ENCODE peak calls at places on chromosomes 6 and 20, in seven cellular contexts. X, O, G, E, L, Y and V are unnamed samples.

GRCh38 chr20:59047938-59048680 is 5.5 kb upstream of the PRELID3B start:
- DNase-seq in O (no peak), X (peak; percentile 25), E (no peak), L (no peak), G (no peak), Y (no peak), V (no peak)

GRCh38 chr6:18154507-18155272 is at the start of gene TPMT:
- DNase-seq in O (peak; percentile 97), L (no peak), Y (peak; percentile 59), X (no peak), G (peak; percentile 99), E (no peak), V (peak; percentile 97)

GRCh38 chr6:50816115-50816675 is 2.5 kb upstream of the TFAP2B start:
- DNase-seq in Y (peak; percentile 68), G (peak; percentile 42), L (no peak), O (peak; percentile 87), E (no peak), X (peak; percentile 74), V (peak; percentile 71)

GRCh38 chr6:20319520-20320357 is 81.9 kb upstream of the E2F3 start:
- DNase-seq in E (no peak), L (peak; percentile 71), O (no peak), G (peak; percentile 32), X (no peak), Y (peak; percentile 70), V (no peak)

GRCh38 chr6:154731296-154732218 is 1.7 kb upstream of the SCAF8 start:
- DNase-seq in Y (no peak), O (no peak), G (no peak), L (no peak), X (no peak), E (no peak), V (no peak)

GRCh38 chr20:59437601-59438031 is 137.2 kb downstream of the EDN3 start:
- DNase-seq in L (no peak), Y (no peak), X (no peak), O (no peak), E (no peak), G (no peak), V (no peak)

GRCh38 chr6:90538651-90539050 is 48.2 kb downstream of the MAP3K7 start:
- DNase-seq in Y (no peak), G (no peak), X (peak; percentile 77), O (no peak), E (no peak), L (no peak), V (no peak)

GRCh38 chr20:59948828-59949720 is 8.9 kb downstream of the FAM217B start:
- DNase-seq in X (peak; percentile 79), L (no peak), E (no peak), O (peak; percentile 62), Y (no peak), G (no peak), V (no peak)

GRCh38 chr6:124854338-124854922 is 107.8 kb upstream of the RNF217 start:
- DNase-seq in X (peak; percentile 10), L (no peak), O (no peak), Y (no peak), G (no peak), E (no peak), V (no peak)

GRCh38 chr6:28587746-28588075 is 62.0 kb downstream of the GPX5 start:
- DNase-seq in O (peak; percentile 37), E (no peak), G (no peak), Y (no peak), X (no peak), L (no peak), V (no peak)

GRCh38 chr20:45300961-45301360 is 5.7 kb upstream of the RBPJL start:
- DNase-seq in Y (no peak), G (no peak), O (peak; percentile 68), L (no peak), X (no peak), E (no peak), V (peak; percentile 43)

GRCh38 chr6:13242590-13242989 is 85.7 kb downstream of the TBC1D7 start:
- DNase-seq in E (no peak), X (no peak), L (no peak), O (no peak), Y (no peak), G (no peak), V (no peak)

GRCh38 chr6:95081231-95081630 is 496.1 kb upstream of the MANEA start:
- DNase-seq in Y (no peak), E (no peak), X (no peak), G (no peak), O (no peak), L (no peak), V (no peak)

GRCh38 chr6:152124432-152125074 is 317.1 kb downstream of the ESR1 start:
- DNase-seq in X (peak; percentile 85), G (no peak), E (no peak), O (peak; percentile 42), Y (no peak), L (no peak), V (no peak)

GRCh38 chr6:90110971-90111370 is 185.7 kb downstream of the BACH2 start:
- DNase-seq in G (no peak), E (no peak), Y (no peak), O (no peak), L (no peak), X (no peak), V (no peak)

GRCh38 chr6:50093116-50093937 is 43.6 kb upstream of the DEFB112 start:
- DNase-seq in E (no peak), X (no peak), Y (no peak), O (no peak), G (no peak), L (no peak), V (no peak)

GRCh38 chr6:48986105-48986504 is 476.9 kb downstream of the MMUT start:
- DNase-seq in L (no peak), O (no peak), X (no peak), G (no peak), Y (no peak), E (no peak), V (no peak)

GRCh38 chr6:16471222-16471784 is 232.9 kb downstream of the GMPR start:
- DNase-seq in L (peak; percentile 22), O (no peak), E (no peak), G (no peak), X (peak; percentile 19), Y (no peak), V (no peak)

GRCh38 chr6:133202610-133203343 is 38.4 kb upstream of the EYA4 start:
- DNase-seq in E (no peak), L (no peak), O (no peak), X (no peak), G (no peak), Y (no peak), V (no peak)

GRCh38 chr6:27250955-27251671 is 3.6 kb downstream of the PRSS16 start:
- DNase-seq in G (peak; percentile 25), X (no peak), E (no peak), Y (peak; percentile 95), L (peak; percentile 37), O (peak; percentile 97), V (peak; percentile 90)

GRCh38 chr6:153309666-153310065 is 178.6 kb upstream of the RGS17 start:
- DNase-seq in Y (no peak), L (no peak), X (no peak), E (no peak), G (no peak), O (peak; percentile 52), V (no peak)

GRCh38 chr6:153312633-153313032 is 181.6 kb upstream of the RGS17 start:
- DNase-seq in Y (peak; percentile 80), O (peak; percentile 72), X (peak; percentile 22), G (peak; percentile 28), E (no peak), L (no peak), V (no peak)
- TF ChIP-seq CTCF in Y (peak; percentile 21), O (peak; percentile 81), X (peak; percentile 6), G (peak; percentile 19), E (no peak), L (no peak), V (peak; percentile 56)

DNA sequence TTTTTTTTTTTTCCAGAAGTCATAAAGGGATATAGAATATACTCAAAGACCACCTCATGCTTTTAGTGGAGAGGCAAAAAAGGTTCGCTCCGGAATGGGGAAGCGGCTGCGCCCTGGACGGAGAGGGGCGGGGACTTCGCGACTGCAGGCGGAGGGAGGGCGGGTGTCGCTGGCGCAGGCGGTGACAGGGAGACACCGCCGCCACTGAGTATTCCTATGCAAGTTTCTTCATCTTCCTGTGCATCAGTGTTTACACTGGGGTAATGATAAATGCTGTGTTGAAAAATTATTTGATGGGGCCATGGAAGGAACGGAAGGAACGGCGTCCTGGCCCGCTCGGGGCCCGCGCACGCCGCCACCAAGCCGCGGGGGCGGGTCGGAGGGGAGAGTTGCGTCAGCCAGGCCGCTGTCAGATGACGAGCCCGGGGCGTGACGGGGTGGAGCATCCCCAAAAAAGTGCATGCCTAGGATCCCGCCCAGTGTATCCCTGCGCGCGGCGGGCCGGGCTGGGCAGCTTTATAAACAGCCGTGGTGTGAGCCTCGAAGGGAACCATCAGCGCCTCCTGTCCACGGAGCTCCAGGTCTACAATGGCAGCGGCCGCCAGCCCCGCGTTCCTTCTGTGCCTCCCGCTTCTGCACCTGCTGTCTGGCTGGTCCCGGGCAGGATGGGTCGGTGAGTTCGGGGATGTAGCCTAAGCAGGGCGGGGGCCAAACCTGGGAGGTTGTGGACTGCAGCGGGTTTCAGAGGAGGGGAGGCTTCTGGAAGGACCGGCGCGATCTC is at the start of gene ULBP1:
- DNase-seq in L (peak; percentile 76), G (peak; percentile 83), Y (peak; percentile 92), O (peak; percentile 91), E (peak; percentile 46), X (peak; percentile 86), V (no peak)
- TF ChIP-seq CTCF in L (no peak), G (no peak), Y (peak; percentile 20), O (no peak), E (no peak), X (peak; percentile 27), V (no peak)

GRCh38 chr6:14348389-14348788 is 230.8 kb downstream of the CD83 start:
- DNase-seq in Y (no peak), E (no peak), L (no peak), X (no peak), G (no peak), O (no peak), V (no peak)
- TF ChIP-seq CTCF in Y (no peak), E (no peak), L (no peak), X (no peak), G (no peak), O (no peak), V (no peak)

GRCh38 chr6:84350397-84350796 is 123.0 kb upstream of the CEP162 start:
- DNase-seq in G (no peak), Y (no peak), X (no peak), O (no peak), E (no peak), L (no peak), V (no peak)

GRCh38 chr6:84349542-84349941 is 122.1 kb upstream of the CEP162 start:
- DNase-seq in Y (no peak), E (no peak), G (no peak), O (no peak), L (no peak), X (no peak), V (no peak)

GRCh38 chr6:84348801-84349200 is 121.4 kb upstream of the CEP162 start:
- DNase-seq in O (no peak), Y (no peak), E (no peak), L (no peak), X (no peak), G (no peak), V (no peak)

GRCh38 chr6:84344005-84344404 is 116.6 kb upstream of the CEP162 start:
- DNase-seq in G (no peak), X (no peak), E (no peak), O (no peak), L (no peak), Y (no peak), V (no peak)

DNA sequence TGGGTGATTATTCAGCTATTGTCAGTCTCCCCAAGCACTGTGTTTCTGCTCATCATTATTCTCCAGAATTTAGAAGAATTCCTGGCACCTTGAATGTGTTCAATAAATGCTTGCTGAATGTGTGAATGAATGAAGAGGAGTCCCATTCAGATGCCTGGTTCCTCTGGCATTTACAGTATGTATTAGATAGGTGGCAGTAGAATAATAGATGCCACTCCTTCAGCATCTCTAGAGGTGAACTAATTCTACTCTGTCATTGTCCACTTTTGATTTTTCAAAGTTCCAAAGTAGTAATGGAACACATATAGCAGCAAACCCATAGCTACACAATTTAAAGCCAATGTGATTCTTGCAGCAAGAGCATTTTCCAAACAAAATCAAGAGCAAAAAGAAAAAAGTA is 118.9 kb upstream of the CEP162 start:
- DNase-seq in G (no peak), E (no peak), L (no peak), Y (no peak), O (no peak), X (peak; percentile 10), V (no peak)
- TF ChIP-seq CTCF in G (no peak), E (no peak), L (no peak), Y (no peak), O (peak; percentile 29), X (peak; percentile 27), V (no peak)